ENCODE peak calls at places on chromosomes 4 and X, in six cellular contexts. Q, N, S, P, J and M are unnamed samples. For H3K9me3 and H3K4me1, the result is how much of the 10 kb centered on the place peaks cover.

GRCh38 chr4:186078977-186079697 is 10.2 kb downstream of the TLR3 start:
- DNase-seq in Q (no peak), N (no peak), S (no peak), P (no peak), J (no peak), M (no peak)

GRCh38 chr4:186882293-186882692 is 158.6 kb upstream of the FAT1 start:
- DNase-seq in Q (no peak), N (no peak), S (no peak), P (no peak), J (no peak), M (no peak)

GRCh38 chrX:1911401-1912131 is 296.7 kb downstream of the ASMT start:
- DNase-seq in Q (no peak), N (no peak), S (no peak), P (no peak), J (no peak), M (no peak)

GRCh38 chrX:39335447-39336235 is 534.4 kb downstream of the MID1IP1 start:
- DNase-seq in Q (no peak), N (no peak), S (no peak), P (no peak), J (no peak), M (no peak)

GRCh38 chr4:77100234-77100633 is 24.4 kb upstream of the CCNI start:
- DNase-seq in Q (no peak), N (no peak), S (no peak), P (no peak), J (no peak), M (no peak)

GRCh38 chr4:2007804-2008670 is 737 bp downstream of the NELFA start:
- DNase-seq in Q (no peak), N (peak), S (peak), P (peak), J (peak), M (no peak)

GRCh38 chrX:36218801-36219200 is 299.3 kb downstream of the CFAP47 start:
- DNase-seq in Q (no peak), N (no peak), S (no peak), P (no peak), J (no peak), M (no peak)

GRCh38 chrX:54640721-54641120 is 110.7 kb downstream of the GNL3L start:
- DNase-seq in Q (no peak), N (no peak), S (no peak), P (no peak), J (peak), M (no peak)

GRCh38 chr4:63717384-63717783 is 691.9 kb downstream of the TECRL start:
- DNase-seq in Q (no peak), N (no peak), S (peak), P (peak), J (peak), M (no peak)

GRCh38 chr4:10090467-10091250 is 25.9 kb downstream of the WDR1 start:
- DNase-seq in Q (no peak), N (no peak), S (no peak), P (no peak), J (no peak), M (no peak)

GRCh38 chrX:22122510-22122909 is 90.4 kb downstream of the PHEX start:
- DNase-seq in Q (no peak), N (no peak), S (no peak), P (no peak), J (peak), M (peak)

GRCh38 chrX:19602866-19603620 is 87.7 kb upstream of the MAP3K15 start:
- DNase-seq in Q (no peak), N (no peak), S (no peak), P (no peak), J (peak), M (no peak)

GRCh38 chrX:132622130-132622529 is 133.3 kb upstream of the MBNL3 start:
- DNase-seq in Q (no peak), N (no peak), S (no peak), P (no peak), J (peak), M (no peak)

GRCh38 chr4:53007024-53007423 is 144.9 kb downstream of the RASL11B start:
- DNase-seq in Q (no peak), N (no peak), S (no peak), P (no peak), J (no peak), M (no peak)

GRCh38 chr4:38976308-38976707 is 55.9 kb downstream of the TMEM156 start:
- DNase-seq in Q (no peak), N (no peak), S (no peak), P (no peak), J (no peak), M (no peak)

GRCh38 chrX:130694983-130695382 is 208.0 kb downstream of the ENOX2 start:
- DNase-seq in Q (no peak), N (no peak), S (no peak), P (no peak), J (no peak), M (no peak)

GRCh38 chrX:136708348-136708747 is 60.4 kb downstream of the CD40LG start:
- DNase-seq in Q (no peak), N (no peak), S (peak), P (no peak), J (peak), M (no peak)

GRCh38 chr4:58216461-58216860 is 1106.3 kb upstream of the IGFBP7 start:
- DNase-seq in Q (no peak), N (no peak), S (no peak), P (no peak), J (no peak), M (no peak)

DNA sequence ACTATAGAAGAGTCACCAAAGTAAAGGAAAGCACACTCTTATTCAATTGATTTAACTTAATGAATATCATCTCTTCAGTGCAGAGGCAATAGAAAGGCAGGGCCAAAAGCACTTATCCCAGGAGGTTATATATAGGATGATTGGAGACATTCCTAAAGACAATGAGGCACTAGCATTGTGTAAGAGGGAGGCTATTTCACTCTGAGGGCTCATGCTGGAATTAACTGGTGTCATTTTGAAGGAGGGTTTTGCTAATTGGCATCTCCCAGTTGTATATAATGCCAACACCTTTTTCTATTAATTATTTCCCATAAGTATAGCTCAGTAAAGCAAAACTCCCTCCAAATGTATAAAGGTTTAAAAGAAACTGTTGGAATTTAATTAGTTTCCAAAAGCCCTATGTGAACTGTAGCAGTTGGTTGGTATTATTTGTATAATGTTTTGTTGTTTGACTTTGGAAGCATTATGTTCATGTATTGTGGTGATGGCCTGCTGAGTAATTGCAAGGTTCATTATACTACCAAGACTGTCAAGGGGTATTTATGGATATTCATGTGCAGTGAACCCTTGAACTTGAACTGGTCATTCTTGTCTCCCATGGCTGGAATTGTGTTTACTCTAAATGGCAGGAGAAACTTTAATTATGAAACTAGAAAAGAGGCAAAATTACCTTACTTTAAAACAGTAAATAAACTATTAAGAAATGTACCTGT is 270.3 kb downstream of the BMPR1B start:
- DNase-seq in Q (no peak), N (no peak), S (no peak), P (peak), J (no peak), M (no peak)
- H3K27ac ChIP-seq in Q (no peak), N (no peak), S (no peak), P (no peak), J (no peak), M (no peak)

GRCh38 chr4:175412744-175413143 is 399.3 kb downstream of the GPM6A start:
- DNase-seq in Q (no peak), N (no peak), S (no peak), P (no peak), J (no peak), M (no peak)
- H3K9me3 ChIP-seq in Q (under half), N (under half), S (under half), P (under half), J (under half), M (under half)

GRCh38 chr4:184250795-184251679 is 33.4 kb upstream of the ENPP6 start:
- DNase-seq in Q (no peak), N (no peak), S (peak), P (peak), J (peak), M (no peak)

GRCh38 chr4:184252136-184253071 is 34.7 kb upstream of the ENPP6 start:
- DNase-seq in Q (no peak), N (no peak), S (no peak), P (no peak), J (no peak), M (no peak)

GRCh38 chr4:184248216-184248615 is 30.5 kb upstream of the ENPP6 start:
- DNase-seq in Q (no peak), N (no peak), S (no peak), P (no peak), J (no peak), M (no peak)

GRCh38 chr4:184253072-184253420 is 35.4 kb upstream of the ENPP6 start:
- DNase-seq in Q (no peak), N (no peak), S (no peak), P (no peak), J (no peak), M (no peak)

DNA sequence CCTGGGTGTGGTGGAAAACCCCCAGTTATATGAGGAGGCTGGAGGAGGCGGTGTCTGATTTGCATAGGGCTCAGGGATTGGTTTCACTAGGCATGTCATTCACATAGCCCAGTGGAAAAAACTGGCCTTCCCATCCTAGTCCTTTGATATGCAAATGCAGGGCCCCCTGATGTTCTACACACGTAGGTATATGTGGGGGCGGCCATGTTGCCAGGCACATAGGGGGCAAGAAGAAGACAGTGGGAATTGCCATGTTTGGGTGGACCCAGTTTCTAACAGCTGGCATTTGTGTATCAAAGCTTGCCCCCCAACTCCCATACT is 34.0 kb upstream of the ENPP6 start:
- DNase-seq in Q (no peak), N (no peak), S (no peak), P (no peak), J (no peak), M (no peak)
- H3K4me1 ChIP-seq in Q (under half), N (under half), S (under half), P (under half), J (under half), M (under half)

GRCh38 chr4:15003891-15004700 is 1.8 kb downstream of the CPEB2 start:
- DNase-seq in Q (peak), N (peak), S (peak), P (peak), J (peak), M (no peak)

GRCh38 chr4:15002659-15003440 is 569 bp downstream of the CPEB2 start:
- DNase-seq in Q (peak), N (peak), S (peak), P (peak), J (peak), M (peak)

GRCh38 chr4:15001248-15001824 is 945 bp upstream of the CPEB2 start:
- DNase-seq in Q (peak), N (peak), S (peak), P (peak), J (peak), M (peak)

GRCh38 chr4:15003441-15003890 is 1.2 kb downstream of the CPEB2 start:
- DNase-seq in Q (peak), N (peak), S (peak), P (peak), J (peak), M (no peak)

DNA sequence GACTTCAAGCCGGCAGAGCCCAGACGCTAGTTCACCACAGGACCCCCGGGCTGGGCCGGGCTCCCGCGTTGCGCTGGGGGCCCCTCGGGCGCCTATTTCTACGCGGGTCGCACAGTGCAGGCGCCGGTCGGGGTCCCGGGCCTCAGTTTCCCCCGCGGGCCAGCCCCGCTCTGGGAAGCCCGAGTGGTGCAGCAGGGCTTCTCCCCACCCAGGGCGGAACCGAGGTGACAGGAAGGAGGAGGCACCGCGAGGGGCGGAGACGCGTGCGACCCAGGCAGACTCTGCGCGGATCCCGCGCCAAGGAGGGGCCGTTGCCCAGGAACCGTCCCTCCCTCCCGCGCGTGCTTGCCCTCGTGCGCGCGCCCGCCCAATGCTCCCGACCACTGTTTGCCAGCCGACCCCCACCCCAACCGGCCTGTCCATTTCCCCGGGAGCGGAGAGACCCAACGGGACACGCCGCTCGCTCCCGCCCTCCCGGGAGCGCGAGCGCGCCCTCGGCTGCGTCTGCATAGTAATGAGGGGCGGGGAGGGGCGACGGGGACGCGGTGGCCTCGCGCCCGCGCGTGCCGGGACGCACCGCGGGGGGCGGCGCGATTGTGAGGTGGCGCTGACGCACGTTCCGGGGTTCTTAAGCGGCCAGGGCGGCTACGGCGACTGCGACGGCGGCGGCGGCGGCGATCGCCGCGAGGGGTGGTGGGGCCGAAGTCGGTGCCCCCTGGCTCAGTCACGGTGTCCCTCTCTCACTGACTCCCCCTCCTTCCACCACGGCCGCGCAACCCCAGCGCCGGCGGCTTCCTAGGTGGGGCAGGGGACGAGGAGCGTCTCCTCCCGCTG is at the start of gene CPEB2:
- DNase-seq in Q (peak), N (peak), S (peak), P (peak), J (peak), M (peak)
- H3K27ac ChIP-seq in Q (peak), N (peak), S (peak), P (peak), J (peak), M (peak)

DNA sequence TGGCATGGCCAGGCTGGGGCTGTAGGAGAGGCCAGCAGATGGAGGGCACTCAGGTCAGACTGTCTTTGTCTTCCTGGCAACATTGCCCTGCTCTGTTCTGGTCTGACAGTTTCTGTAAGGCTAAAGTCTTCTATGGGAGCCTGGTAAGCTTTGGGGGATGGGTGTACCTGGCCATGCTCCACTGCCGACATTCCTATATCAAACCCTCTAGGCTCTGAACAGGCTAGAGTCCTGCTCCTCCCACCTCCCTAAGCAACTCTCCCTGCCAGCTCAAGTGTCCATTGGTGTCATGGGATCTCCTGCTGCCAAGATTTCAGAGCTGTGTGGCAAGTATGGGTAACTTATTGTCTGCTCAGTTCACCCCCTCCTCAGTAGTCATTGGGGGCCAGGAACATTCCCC is 163.5 kb upstream of the UGT8 start:
- DNase-seq in Q (no peak), N (no peak), S (no peak), P (no peak), J (no peak), M (no peak)
- H3K9me3 ChIP-seq in Q (under half), N (under half), S (under half), P (under half), J (under half), M (under half)